ENCODE peak calls at places on chromosomes 12 and 14, in five cellular contexts. L, J, D, E and F are unnamed samples.

GRCh38 chr12:124379938-124380754 is 85.3 kb downstream of the RFLNA start:
- DNase-seq in L (peak), D (peak), J (peak), E (no peak), F (peak)

GRCh38 chr14:53894456-53894855 is 62.2 kb downstream of the BMP4 start:
- DNase-seq in E (no peak), J (no peak), D (peak), L (no peak), F (no peak)

GRCh38 chr14:103731481-103731880 is 15.9 kb downstream of the ZFYVE21 start:
- DNase-seq in E (no peak), D (no peak), L (peak), J (no peak), F (no peak)

GRCh38 chr14:89417469-89418225 is 614 bp upstream of the FOXN3 start:
- DNase-seq in D (peak), E (peak), L (peak), J (peak), F (peak)

GRCh38 chr12:11863478-11863906 is 207.2 kb upstream of the BCL2L14 start:
- DNase-seq in J (no peak), D (no peak), L (no peak), E (no peak), F (no peak)

GRCh38 chr14:94636744-94637412 is 24.7 kb downstream of the SERPINA3 start:
- DNase-seq in J (no peak), E (no peak), L (no peak), D (peak), F (no peak)

GRCh38 chr14:102875652-102876051 is 46.8 kb upstream of the AMN start:
- DNase-seq in J (no peak), D (no peak), E (no peak), L (no peak), F (no peak)

GRCh38 chr14:77037886-77038511 is 9.5 kb upstream of the IRF2BPL start:
- DNase-seq in L (no peak), J (no peak), E (no peak), D (no peak), F (no peak)

GRCh38 chr14:75069811-75070145 is 337 bp downstream of the ZC2HC1C start:
- DNase-seq in L (no peak), E (no peak), D (no peak), J (no peak), F (no peak)

GRCh38 chr14:52902971-52903385 is 47.9 kb downstream of the FERMT2 start:
- DNase-seq in L (no peak), E (no peak), D (peak), J (no peak), F (no peak)

GRCh38 chr14:64117671-64118402 is 176.3 kb downstream of the ESR2 start:
- DNase-seq in E (no peak), D (peak), L (no peak), J (no peak), F (no peak)

GRCh38 chr12:110694330-110694891 is 5.5 kb upstream of the HVCN1 start:
- DNase-seq in E (no peak), D (no peak), L (peak), J (no peak), F (no peak)

GRCh38 chr12:46998811-46999368 is 80.5 kb upstream of the PCED1B start:
- DNase-seq in J (no peak), L (no peak), E (no peak), D (peak), F (no peak)

GRCh38 chr14:96039633-96040311 is 610 bp downstream of the C14orf132 start:
- DNase-seq in J (peak), E (no peak), D (no peak), L (no peak), F (peak)

GRCh38 chr14:66405158-66405557 is 81.0 kb upstream of the CCDC196 start:
- DNase-seq in D (peak), J (no peak), E (no peak), L (no peak), F (no peak)

GRCh38 chr12:19190292-19191031 is 60.9 kb downstream of the PLEKHA5 start:
- DNase-seq in J (no peak), E (no peak), L (no peak), D (peak), F (no peak)

GRCh38 chr14:39368261-39368959 is 63.8 kb downstream of the FBXO33 start:
- DNase-seq in E (no peak), J (peak), L (no peak), D (peak), F (peak)

GRCh38 chr12:40226652-40227051 is 1.9 kb downstream of the LRRK2 start:
- DNase-seq in J (peak), L (peak), E (peak), D (peak), F (peak)

GRCh38 chr14:65131176-65131765 is 29.0 kb upstream of the MAX start:
- DNase-seq in E (no peak), L (no peak), J (no peak), D (peak), F (no peak)

GRCh38 chr14:95875831-95876768 is 532 bp upstream of the TUNAR start:
- DNase-seq in E (no peak), J (no peak), D (no peak), L (no peak), F (no peak)

GRCh38 chr14:73787760-73788508 is 63.7 kb upstream of the PTGR2 start:
- DNase-seq in J (no peak), L (no peak), E (no peak), D (peak), F (no peak)

GRCh38 chr14:45940318-45940717 is 687.3 kb upstream of the MIS18BP1 start:
- DNase-seq in E (no peak), J (no peak), D (no peak), L (no peak), F (no peak)

GRCh38 chr14:93073833-93074769 is 41.6 kb downstream of the ITPK1 start:
- DNase-seq in D (peak), L (peak), E (peak), J (no peak), F (no peak)

GRCh38 chr12:76455582-76456345 is 103.8 kb downstream of the OSBPL8 start:
- DNase-seq in D (peak), J (peak), E (no peak), L (no peak), F (no peak)

GRCh38 chr14:71551291-71551955 is 380.8 kb upstream of the RGS6 start:
- DNase-seq in L (no peak), J (no peak), E (no peak), D (no peak), F (no peak)

GRCh38 chr12:75850751-75851462 is 180.7 kb downstream of the PHLDA1 start:
- DNase-seq in L (no peak), J (peak), E (no peak), D (peak), F (no peak)

GRCh38 chr12:72282721-72283120 is 10.6 kb downstream of the TRHDE start:
- DNase-seq in D (peak), J (no peak), E (no peak), L (no peak), F (no peak)

GRCh38 chr14:103714063-103714724 is 1.1 kb downstream of the XRCC3 start:
- DNase-seq in E (no peak), D (no peak), L (no peak), J (no peak), F (no peak)

GRCh38 chr14:103132381-103133212 is 9.3 kb downstream of the TNFAIP2 start:
- DNase-seq in E (no peak), J (no peak), D (peak), L (no peak), F (no peak)

GRCh38 chr14:87088588-87088987 is 904.4 kb downstream of the GALC start:
- DNase-seq in D (no peak), J (no peak), L (no peak), E (no peak), F (no peak)

GRCh38 chr12:59570134-59570533 is 25.7 kb upstream of the SLC16A7 start:
- DNase-seq in J (no peak), D (peak), E (no peak), L (no peak), F (no peak)

GRCh38 chr12:6235906-6236640 is 35.9 kb downstream of the CD9 start:
- DNase-seq in J (no peak), E (no peak), L (no peak), D (no peak), F (no peak)

GRCh38 chr12:6237830-6238229 is 37.6 kb downstream of the CD9 start:
- DNase-seq in E (no peak), L (no peak), D (no peak), J (no peak), F (no peak)

GRCh38 chr12:6236641-6236940 is 36.4 kb downstream of the CD9 start:
- DNase-seq in J (no peak), L (no peak), E (no peak), D (no peak), F (no peak)

GRCh38 chr12:6241495-6241894 is 41.3 kb downstream of the CD9 start:
- DNase-seq in E (peak), D (no peak), J (no peak), L (peak), F (no peak)

DNA sequence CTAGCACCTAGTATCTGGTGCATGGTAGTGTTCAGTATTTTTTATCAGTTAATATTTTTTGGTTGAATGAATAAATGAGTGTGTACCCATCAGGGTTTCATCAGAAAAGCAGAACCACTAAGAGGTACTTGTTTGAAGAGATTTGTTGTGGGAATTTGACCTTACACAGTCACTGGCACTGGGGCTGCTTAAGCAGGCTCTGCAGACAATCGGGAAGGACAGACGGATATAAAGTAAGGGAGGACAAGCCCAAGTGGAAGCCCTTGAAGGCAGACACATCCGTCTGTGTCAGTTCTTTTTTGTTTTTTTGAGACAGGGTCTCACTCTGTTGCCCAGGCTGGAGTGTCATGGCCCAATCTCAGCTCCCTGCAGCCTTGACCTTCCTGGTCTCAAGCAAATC is 38.7 kb downstream of the CD9 start:
- DNase-seq in E (no peak), L (no peak), J (no peak), D (no peak), F (no peak)
- H3K27ac ChIP-seq in E (no peak), L (no peak), J (no peak), D (no peak), F (no peak)

GRCh38 chr12:89701606-89702206 is 6.9 kb downstream of the ATP2B1 start:
- DNase-seq in L (no peak), D (no peak), J (no peak), E (no peak), F (no peak)
- TF ChIP-seq CTCF in L (no peak), D (no peak), J (no peak), E (no peak), F (no peak)

DNA sequence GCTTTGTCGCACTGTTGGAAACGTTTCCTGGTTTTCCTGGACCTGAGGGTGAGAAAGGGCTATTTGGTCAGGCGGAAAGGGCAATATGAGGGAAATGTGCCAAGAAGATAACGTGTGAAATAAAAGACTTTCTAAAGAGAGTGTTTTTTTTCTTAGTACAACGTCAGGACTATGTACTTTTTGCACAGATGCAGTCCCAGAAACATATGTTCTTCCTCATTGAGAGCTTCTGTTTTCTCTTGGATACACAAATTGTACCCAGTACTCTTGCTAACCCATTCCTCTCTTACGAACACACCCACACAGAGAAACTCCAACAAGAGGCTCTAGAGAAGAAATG is 669 bp upstream of the PKP2 start:
- DNase-seq in J (no peak), L (no peak), D (no peak), E (no peak), F (no peak)
- H3K27ac ChIP-seq in J (peak), L (peak), D (no peak), E (no peak), F (no peak)

GRCh38 chr12:3536096-3536875 is 45.3 kb downstream of the PRMT8 start:
- DNase-seq in J (no peak), E (no peak), L (no peak), D (no peak), F (no peak)
- TF ChIP-seq CTCF in J (no peak), E (no peak), L (no peak), D (no peak), F (no peak)

DNA sequence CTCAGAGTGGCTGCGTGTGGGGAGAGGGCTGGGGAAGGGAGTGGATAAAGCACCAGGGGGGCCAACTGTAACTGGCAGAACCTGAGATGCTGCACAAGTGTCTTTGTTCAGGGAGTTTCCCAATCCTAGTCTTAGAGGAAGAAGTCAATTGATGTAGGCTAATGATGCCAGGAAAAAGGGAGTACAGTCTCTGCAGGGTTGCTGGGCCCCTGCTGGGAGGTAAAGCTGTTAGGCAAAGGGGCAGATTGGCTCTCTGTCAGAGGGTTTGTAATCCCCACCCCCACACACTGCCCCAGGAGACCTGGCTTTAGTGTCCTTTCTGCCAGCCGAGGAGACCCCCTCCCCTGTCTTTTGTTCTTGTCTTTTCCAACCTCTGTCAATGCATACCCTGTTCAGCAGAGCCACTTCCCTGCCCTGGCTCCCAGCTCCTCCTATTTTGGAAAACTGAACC is 178.4 kb downstream of the KCNA5 start:
- DNase-seq in E (no peak), L (no peak), D (no peak), J (no peak), F (peak)
- H3K27ac ChIP-seq in E (no peak), L (no peak), D (no peak), J (no peak), F (no peak)